ENCODE peak calls at places on chromosomes 5 and 9, in eight cellular contexts. P is neural progenitor cell, H is cardiac fibroblast, Y is upper lobe of right lung, S is epithelial cell of esophagus, B is coronary artery, Q is H7, N is foreskin fibroblast. F is an unnamed sample.

GRCh38 chr9:71806916-71807315 is 38.6 kb upstream of the CEMIP2 start:
- DNase-seq in P (peak; percentile 85), H (peak; percentile 79), Y (peak; percentile 65), S (peak; percentile 80), B (no peak), Q (peak; percentile 53), N (peak; percentile 78), F (peak; percentile 24)

GRCh38 chr9:82532504-82532903 is 530.4 kb downstream of the RASEF start:
- DNase-seq in P (no peak), H (peak; percentile 11), Y (no peak), S (peak; percentile 27), B (no peak), Q (no peak), N (no peak), F (no peak)

GRCh38 chr9:70427161-70427945 is 12.9 kb upstream of the KLF9 start:
- DNase-seq in P (peak; percentile 26), H (no peak), Y (no peak), S (no peak), B (no peak), Q (no peak), N (peak; percentile 68), F (no peak)

GRCh38 chr5:59097116-59097515 is 514.2 kb downstream of the RAB3C start:
- DNase-seq in P (no peak), H (peak; percentile 59), Y (no peak), S (no peak), B (no peak), Q (no peak), N (peak; percentile 59), F (peak; percentile 67)

GRCh38 chr5:141338538-141339306 is at the start of gene PCDHGA2:
- DNase-seq in P (peak; percentile 54), H (peak; percentile 73), Y (no peak), S (peak; percentile 44), B (no peak), Q (peak; percentile 61), N (peak; percentile 79), F (no peak)

GRCh38 chr5:115435776-115436712 is 108.5 kb downstream of the FEM1C start:
- DNase-seq in P (no peak), H (peak; percentile 48), Y (no peak), S (peak; percentile 74), B (no peak), Q (no peak), N (no peak), F (no peak)

GRCh38 chr9:37508834-37509206 is 23.1 kb downstream of the POLR1E start:
- DNase-seq in P (no peak), H (no peak), Y (peak; percentile 16), S (no peak), B (no peak), Q (no peak), N (no peak), F (no peak)

GRCh38 chr5:41793156-41793770 is 77.0 kb downstream of the OXCT1 start:
- DNase-seq in P (no peak), H (peak; percentile 82), Y (no peak), S (peak; percentile 73), B (no peak), Q (no peak), N (peak; percentile 91), F (peak; percentile 69)

GRCh38 chr5:172521338-172521932 is 67.1 kb upstream of the SH3PXD2B start:
- DNase-seq in P (no peak), H (no peak), Y (no peak), S (no peak), B (no peak), Q (no peak), N (no peak), F (no peak)

GRCh38 chr9:132187006-132187760 is 25.3 kb downstream of the NTNG2 start:
- DNase-seq in P (peak; percentile 52), H (peak; percentile 8), Y (no peak), S (no peak), B (no peak), Q (no peak), N (no peak), F (no peak)

GRCh38 chr5:169746147-169746694 is 109.1 kb downstream of the DOCK2 start:
- DNase-seq in P (no peak), H (no peak), Y (no peak), S (peak; percentile 18), B (no peak), Q (no peak), N (no peak), F (no peak)

GRCh38 chr9:133683494-133684460 is 47.6 kb downstream of the DBH start:
- DNase-seq in P (no peak), H (peak; percentile 61), Y (no peak), S (no peak), B (no peak), Q (no peak), N (peak; percentile 32), F (no peak)

GRCh38 chr5:173968154-173968553 is 20.8 kb upstream of the C5orf47 start:
- DNase-seq in P (peak; percentile 85), H (no peak), Y (no peak), S (no peak), B (no peak), Q (peak; percentile 82), N (no peak), F (no peak)

GRCh38 chr9:110293246-110293645 is 36.9 kb upstream of the TXN start:
- DNase-seq in P (no peak), H (no peak), Y (no peak), S (peak; percentile 94), B (no peak), Q (no peak), N (no peak), F (no peak)
- H3K4me3 ChIP-seq in P (no peak overlapping the region), H (no peak overlapping the region), Y (no peak overlapping the region), S (no peak overlapping the region), B (no peak overlapping the region), Q (no peak overlapping the region), N (no peak overlapping the region), F (no peak overlapping the region)

GRCh38 chr5:53917095-53917494 is 356.7 kb downstream of the NDUFS4 start:
- DNase-seq in P (no peak), H (peak; percentile 27), Y (no peak), S (peak; percentile 26), B (no peak), Q (no peak), N (peak; percentile 71), F (no peak)
- H3K4me3 ChIP-seq in P (no peak overlapping the region), H (no peak overlapping the region), Y (no peak overlapping the region), S (no peak overlapping the region), B (no peak overlapping the region), Q (no peak overlapping the region), N (no peak overlapping the region), F (no peak overlapping the region)

GRCh38 chr5:1343315-1343751 is 1.6 kb downstream of the CLPTM1L start:
- DNase-seq in P (no peak), H (no peak), Y (peak; percentile 80), S (no peak), B (no peak), Q (no peak), N (no peak), F (no peak)
- H3K4me3 ChIP-seq in P (peak overlapping the region; percentile 92), H (no peak overlapping the region), Y (peak overlapping the region; percentile 97), S (no peak overlapping the region), B (peak overlapping the region; percentile 94), Q (no peak overlapping the region), N (peak overlapping the region; percentile 68), F (no peak overlapping the region)

GRCh38 chr9:88988796-88989641 is 2.2 kb upstream of the S1PR3 start:
- DNase-seq in P (no peak), H (peak; percentile 84), Y (no peak), S (peak; percentile 71), B (peak; percentile 70), Q (no peak), N (peak; percentile 71), F (no peak)
- H3K4me3 ChIP-seq in P (no peak overlapping the region), H (no peak overlapping the region), Y (no peak overlapping the region), S (no peak overlapping the region), B (no peak overlapping the region), Q (no peak overlapping the region), N (no peak overlapping the region), F (no peak overlapping the region)

GRCh38 chr9:124764774-124765438 is 6.2 kb downstream of the NR6A1 start:
- DNase-seq in P (no peak), H (peak; percentile 43), Y (no peak), S (peak; percentile 45), B (no peak), Q (no peak), N (no peak), F (no peak)
- H3K4me3 ChIP-seq in P (peak overlapping the region; percentile 94), H (no peak overlapping the region), Y (no peak overlapping the region), S (no peak overlapping the region), B (no peak overlapping the region), Q (no peak overlapping the region), N (no peak overlapping the region), F (no peak overlapping the region)

GRCh38 chr5:4216142-4216541 is 620.5 kb downstream of the IRX1 start:
- DNase-seq in P (no peak), H (no peak), Y (no peak), S (no peak), B (no peak), Q (no peak), N (no peak), F (no peak)
- H3K4me3 ChIP-seq in P (no peak overlapping the region), H (no peak overlapping the region), Y (no peak overlapping the region), S (no peak overlapping the region), B (no peak overlapping the region), Q (no peak overlapping the region), N (no peak overlapping the region), F (no peak overlapping the region)

DNA sequence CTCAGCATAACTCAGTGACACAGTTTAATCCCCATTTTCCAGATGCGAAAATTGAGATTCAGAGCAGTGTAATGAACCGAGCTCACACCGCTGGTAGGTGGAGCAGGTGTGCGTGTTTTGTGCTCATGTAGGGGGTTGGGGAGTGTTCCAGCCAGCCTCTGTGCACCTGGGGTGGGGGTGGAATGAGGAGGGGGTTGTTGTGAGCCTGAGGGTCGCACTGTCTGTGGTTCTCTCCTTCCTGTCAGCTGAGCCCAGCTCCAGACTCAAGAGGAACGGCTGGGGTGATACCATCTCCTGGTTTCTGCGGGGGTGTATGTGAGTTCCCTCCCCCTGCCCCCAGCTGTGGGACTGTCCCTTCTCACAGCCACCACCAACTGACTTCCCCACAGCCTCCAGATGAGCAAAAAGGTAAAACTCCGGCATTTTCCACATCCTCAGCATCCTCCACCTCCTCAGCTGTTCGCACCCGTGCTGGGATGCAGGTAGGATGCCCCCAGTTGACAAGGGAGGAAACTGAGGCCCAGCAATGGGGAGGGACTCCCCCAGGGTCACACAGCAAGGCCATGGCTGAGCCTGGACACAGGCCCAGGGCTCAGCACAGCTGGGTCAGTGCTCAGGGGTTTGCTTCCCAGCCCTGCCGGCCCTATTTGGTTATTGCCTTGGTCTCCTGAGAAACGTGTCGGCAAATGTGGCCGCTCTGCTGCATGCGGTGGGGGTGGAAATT is 2.1 kb downstream of the SH2D3C start:
- DNase-seq in P (peak; percentile 68), H (no peak), Y (peak; percentile 73), S (no peak), B (no peak), Q (peak; percentile 83), N (no peak), F (no peak)
- H3K4me3 ChIP-seq in P (no peak overlapping the region), H (no peak overlapping the region), Y (peak overlapping the region; percentile 43), S (no peak overlapping the region), B (peak overlapping the region; percentile 38), Q (no peak overlapping the region), N (no peak overlapping the region), F (no peak overlapping the region)